ENCODE peak calls at places on chromosomes 5 and 9, in four cellular contexts. Z is K562, M is GM12878, W is HepG2. C is an unnamed sample.

GRCh38 chr9:138033950-138034349 is 156.4 kb downstream of the CACNA1B start:
- DNase-seq in W (no peak), Z (peak; percentile 30), M (no peak), C (no peak)

GRCh38 chr9:69466151-69466550 is 141.1 kb downstream of the ENTREP1 start:
- DNase-seq in Z (no peak), W (no peak), M (no peak), C (no peak)

GRCh38 chr9:111483419-111483861 is 743 bp downstream of the ECPAS start:
- DNase-seq in Z (peak; percentile 68), M (no peak), W (peak; percentile 6), C (no peak)

GRCh38 chr5:54626407-54626806 is 108.8 kb downstream of the SNX18 start:
- DNase-seq in M (no peak), W (no peak), Z (no peak), C (no peak)

GRCh38 chr5:151079838-151080619 is 805 bp downstream of the TNIP1 start:
- DNase-seq in Z (peak; percentile 59), M (no peak), W (no peak), C (peak; percentile 54)

GRCh38 chr9:116190997-116191396 is 37.4 kb downstream of the PAPPA start:
- DNase-seq in M (no peak), Z (no peak), W (no peak), C (peak; percentile 17)

GRCh38 chr5:128082551-128083032 is 974 bp upstream of the SLC12A2 start:
- DNase-seq in Z (peak; percentile 16), W (no peak), M (peak; percentile 55), C (peak; percentile 47)

GRCh38 chr5:134175874-134176522 is 752 bp downstream of the SKP1 start:
- DNase-seq in W (no peak), M (no peak), Z (peak; percentile 50), C (peak; percentile 22)

GRCh38 chr9:20551835-20552234 is 70.5 kb downstream of the MLLT3 start:
- DNase-seq in W (no peak), Z (no peak), M (peak; percentile 38), C (no peak)

DNA sequence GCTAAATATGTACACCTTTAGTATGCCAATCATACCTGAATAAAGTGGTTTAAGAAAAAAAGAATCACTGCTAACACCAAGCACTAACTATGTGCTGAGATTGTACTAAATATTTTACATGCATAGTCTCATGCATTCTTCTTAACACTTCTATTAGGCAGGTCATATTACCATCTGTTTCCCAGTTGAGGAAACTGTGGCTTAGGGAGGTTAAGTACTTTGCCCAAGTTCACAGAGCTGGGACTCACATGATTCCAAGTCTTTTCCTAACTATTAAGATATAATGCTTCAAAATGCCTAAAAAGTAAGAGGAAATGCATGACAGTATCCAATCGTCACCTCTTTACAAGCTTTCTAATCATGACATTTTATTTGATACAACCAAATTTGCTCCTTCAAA is 69.2 kb upstream of the PLPP6 start:
- DNase-seq in W (no peak), Z (no peak), M (no peak), C (no peak)
- TF ChIP-seq CHD4 in W (no peak), Z (no peak), M (no peak), C (no peak)

DNA sequence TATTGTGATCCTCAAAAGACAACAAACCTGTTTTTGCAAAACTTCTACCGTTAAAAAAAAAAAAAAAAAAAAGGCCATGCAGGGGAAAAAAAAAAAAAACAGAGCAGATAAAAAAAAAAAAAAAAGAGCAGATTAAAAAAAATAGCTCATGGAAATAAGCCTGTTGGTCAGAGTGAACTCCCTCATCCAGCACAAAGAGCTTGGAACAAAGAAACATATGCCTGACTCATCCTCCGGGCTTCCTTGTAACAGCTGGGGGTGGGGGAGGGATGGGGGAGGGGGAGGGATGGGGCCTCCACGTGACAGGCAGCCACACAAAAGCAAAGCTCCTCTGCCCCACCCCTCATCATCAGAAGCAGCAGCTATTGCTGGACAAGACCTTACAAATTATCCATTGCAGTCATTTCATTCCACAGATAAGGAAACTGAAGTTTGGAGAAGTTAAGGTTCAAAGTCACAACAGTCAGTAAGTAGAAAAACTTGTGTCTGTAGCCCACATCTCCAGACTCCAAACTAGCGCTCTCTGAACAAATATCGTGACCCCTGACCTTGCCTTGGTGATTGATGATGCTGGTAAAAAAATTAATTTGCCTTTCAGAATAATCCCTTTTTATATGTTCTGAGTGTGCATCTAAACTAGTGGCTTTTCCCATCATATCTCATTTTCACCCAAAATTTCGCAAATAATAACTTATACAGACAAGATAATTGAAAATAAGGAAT is 38.9 kb downstream of the SLC35D2 start:
- DNase-seq in W (peak; percentile 84), Z (peak; percentile 75), M (no peak), C (peak; percentile 90)
- TF ChIP-seq CHD4 in W (no peak), Z (no peak), M (no peak), C (no peak)

DNA sequence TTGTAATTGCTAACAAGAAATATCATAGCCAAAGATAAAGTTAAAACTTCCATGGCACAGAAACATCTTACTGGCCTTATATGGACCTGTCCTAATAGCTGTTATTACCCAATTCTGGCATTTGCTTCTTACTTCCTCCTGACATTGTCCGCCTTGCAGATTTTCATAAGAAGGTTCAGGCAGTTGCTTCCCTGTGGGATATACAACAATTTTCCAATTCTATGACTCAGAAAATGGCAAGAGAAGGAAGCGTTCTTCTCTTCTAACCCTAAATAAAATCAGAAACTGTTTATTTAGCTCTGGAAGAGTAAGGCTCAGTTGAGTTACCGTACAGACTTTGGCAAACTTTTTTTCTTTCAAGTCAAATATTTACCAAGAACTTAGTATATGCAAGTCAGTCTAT is 1.7 kb downstream of the PRKAA1 start:
- DNase-seq in Z (no peak), W (no peak), M (no peak), C (peak; percentile 24)
- TF ChIP-seq CHD4 in Z (no peak), W (no peak), M (no peak), C (peak; percentile 1)

DNA sequence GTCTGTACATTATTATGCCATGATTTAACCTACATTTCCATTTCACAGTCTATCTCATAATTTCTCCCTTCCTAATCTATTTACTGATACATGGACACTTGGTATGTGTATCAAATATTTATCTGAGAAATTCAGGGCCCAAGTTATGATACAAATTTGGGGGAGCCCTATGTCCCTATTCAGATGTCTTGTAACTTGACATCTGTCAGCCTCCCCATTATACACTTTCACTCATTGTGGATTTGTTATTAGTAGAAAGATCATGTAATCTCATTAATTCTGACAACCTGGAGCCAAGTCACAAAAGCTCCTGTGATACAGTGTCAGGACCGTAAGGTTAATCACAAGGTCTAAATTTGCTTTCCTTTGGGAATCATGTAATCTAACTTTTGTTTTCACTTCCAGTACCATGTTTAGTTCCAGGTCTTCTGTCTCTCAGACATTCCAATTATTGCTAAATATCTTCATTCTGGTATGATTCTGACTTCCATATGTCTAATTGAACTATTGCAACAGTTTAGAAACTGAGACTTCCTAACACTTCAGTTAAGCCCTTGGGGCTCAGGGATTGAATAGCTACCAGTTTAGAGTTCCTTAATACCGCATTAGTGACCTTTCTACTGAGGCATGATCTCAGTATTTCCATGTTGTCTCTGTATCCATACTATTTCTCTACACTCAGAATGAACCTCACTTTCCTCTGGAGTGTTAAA is 182.9 kb upstream of the NUDT12 start:
- DNase-seq in M (no peak), W (no peak), Z (no peak), C (no peak)
- TF ChIP-seq CHD4 in M (no peak), W (no peak), Z (no peak), C (no peak)

GRCh38 chr5:122424211-122424610 is 112.2 kb downstream of the SNCAIP start:
- DNase-seq in M (no peak), Z (no peak), W (no peak), C (no peak)
- TF ChIP-seq CHD4 in M (no peak), Z (no peak), W (no peak), C (no peak)

GRCh38 chr5:32443145-32443540 is 1.4 kb downstream of the ZFR start:
- DNase-seq in M (peak; percentile 31), Z (no peak), W (no peak), C (no peak)
- TF ChIP-seq CHD4 in M (no peak), Z (no peak), W (no peak), C (no peak)

DNA sequence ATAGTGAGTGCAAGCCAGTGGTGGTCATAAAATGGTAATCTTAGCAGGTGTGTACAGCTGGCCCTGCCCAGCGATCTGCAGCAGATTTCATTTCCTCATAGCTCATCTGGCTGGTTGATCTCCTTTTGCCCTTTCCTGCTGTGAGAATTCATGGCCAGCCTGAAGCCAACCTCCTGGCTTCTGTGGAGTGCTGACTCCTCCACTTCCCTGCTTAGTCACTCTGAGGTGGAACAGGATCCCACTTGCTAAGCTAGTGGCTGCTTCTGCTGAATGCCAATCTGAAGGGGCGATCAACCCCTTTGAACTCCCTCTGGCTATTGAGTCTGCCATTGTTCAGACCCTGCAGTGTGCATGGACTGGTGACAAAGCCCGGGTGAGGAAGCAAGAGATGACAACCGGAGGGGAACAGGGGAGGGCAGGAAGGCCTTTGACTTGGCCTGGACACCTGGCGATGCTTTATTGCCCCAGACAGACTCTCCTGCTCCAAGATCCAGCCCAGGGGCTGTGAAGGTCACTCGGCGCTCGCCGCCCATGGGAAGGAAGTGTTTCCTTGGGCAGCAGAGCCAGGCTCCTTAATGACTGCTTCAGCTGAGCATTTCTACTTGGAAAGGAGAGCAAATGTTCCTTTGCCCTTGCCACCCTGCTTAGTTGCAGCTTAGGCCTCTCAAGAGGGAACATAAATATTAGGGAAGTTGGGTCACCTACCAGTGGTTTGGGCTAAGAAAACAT is 341.1 kb downstream of the ZSWIM6 start:
- DNase-seq in W (no peak), M (no peak), Z (no peak), C (peak; percentile 40)
- TF ChIP-seq CHD4 in W (no peak), M (no peak), Z (no peak), C (no peak)

GRCh38 chr5:6682239-6682638 is 31.0 kb upstream of the TENT4A start:
- DNase-seq in M (no peak), W (no peak), Z (peak; percentile 30), C (no peak)

GRCh38 chr5:6684075-6684474 is 29.2 kb upstream of the TENT4A start:
- DNase-seq in Z (no peak), M (no peak), W (no peak), C (no peak)

GRCh38 chr5:6681682-6682081 is 31.6 kb upstream of the TENT4A start:
- DNase-seq in W (no peak), Z (no peak), M (no peak), C (no peak)

GRCh38 chr5:6680922-6681321 is 32.3 kb upstream of the TENT4A start:
- DNase-seq in M (no peak), W (no peak), Z (no peak), C (no peak)

DNA sequence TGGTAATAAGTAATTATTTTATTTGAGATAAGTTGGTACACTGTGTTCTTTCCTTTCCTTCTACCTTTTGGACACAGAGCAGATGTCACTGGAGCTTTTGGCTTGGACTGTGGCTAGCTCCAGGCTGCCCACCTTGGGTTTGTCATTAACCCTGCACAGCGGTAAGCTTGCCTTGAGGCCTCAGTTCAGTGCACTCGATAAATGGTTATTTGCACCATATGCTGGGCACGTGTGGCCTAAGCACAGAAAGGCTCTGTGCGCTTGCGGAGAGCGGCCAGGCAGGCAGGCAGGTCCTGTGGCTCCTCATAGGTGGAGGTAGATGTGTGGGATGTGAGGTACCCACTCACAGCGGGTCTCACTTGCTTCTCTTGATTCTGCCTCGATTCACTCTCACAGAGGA is 30.0 kb upstream of the TENT4A start:
- DNase-seq in W (no peak), Z (no peak), M (no peak), C (no peak)
- TF ChIP-seq CHD4 in W (no peak), Z (no peak), M (no peak), C (no peak)

GRCh38 chr5:112552791-112553190 is 133.7 kb upstream of the EPB41L4A start:
- DNase-seq in Z (no peak), M (no peak), W (no peak), C (no peak)
- TF ChIP-seq CHD4 in Z (no peak), M (no peak), W (no peak), C (no peak)